ENCODE peak calls at places on chromosome 18, in five cellular contexts. E is HAP-1, S is left ventricle myocardium inferior, J is neural progenitor cell, X is COR-L47. A is an unnamed sample.

GRCh38 chr18:47931707-47932103 is 1.2 kb upstream of the SMAD2 start:
- DNase-seq in X (peak; percentile 77), S (no peak), E (no peak), J (peak; percentile 78), A (peak; percentile 23)

GRCh38 chr18:58596265-58596681 is 32.6 kb downstream of the ALPK2 start:
- DNase-seq in J (no peak), S (peak; percentile 28), E (no peak), X (no peak), A (no peak)

GRCh38 chr18:111292-112014 is 46.9 kb upstream of the USP14 start:
- DNase-seq in J (peak; percentile 82), S (peak; percentile 51), E (peak; percentile 65), X (no peak), A (no peak)

GRCh38 chr18:48990497-48991298 is 39.9 kb upstream of the SMAD7 start:
- DNase-seq in X (no peak), S (no peak), J (no peak), E (no peak), A (no peak)

GRCh38 chr18:5628512-5629255 is 84.9 kb upstream of the EPB41L3 start:
- DNase-seq in J (peak; percentile 71), E (peak; percentile 3), S (peak; percentile 41), X (peak; percentile 29), A (no peak)

GRCh38 chr18:32851936-32852335 is 79.1 kb upstream of the KLHL14 start:
- DNase-seq in J (no peak), E (no peak), X (no peak), S (no peak), A (no peak)

GRCh38 chr18:80169607-80170006 is 60.5 kb downstream of the ADNP2 start:
- DNase-seq in J (no peak), X (no peak), S (no peak), E (no peak), A (no peak)

GRCh38 chr18:25231327-25231691 is 120.7 kb downstream of the ZNF521 start:
- DNase-seq in X (no peak), S (no peak), J (no peak), E (no peak), A (no peak)

GRCh38 chr18:23438608-23439366 is 14.3 kb upstream of the RIOK3 start:
- DNase-seq in X (no peak), E (no peak), J (no peak), S (no peak), A (no peak)

GRCh38 chr18:57438669-57439616 is 3.8 kb downstream of the ONECUT2 start:
- DNase-seq in S (no peak), E (no peak), X (peak; percentile 45), J (peak; percentile 46), A (no peak)

GRCh38 chr18:36499938-36500337 is 202.4 kb downstream of the FHOD3 start:
- DNase-seq in S (no peak), E (no peak), J (no peak), X (no peak), A (no peak)

GRCh38 chr18:73136134-73136533 is 268.3 kb upstream of the NETO1 start:
- DNase-seq in S (no peak), E (no peak), J (peak; percentile 8), X (peak; percentile 17), A (no peak)

GRCh38 chr18:63888473-63889190 is 1.1 kb downstream of the SERPINB2 start:
- DNase-seq in S (no peak), X (no peak), J (no peak), E (no peak), A (no peak)

GRCh38 chr18:61893304-61893970 is 630 bp upstream of the RNF152 start:
- DNase-seq in E (peak; percentile 47), S (peak; percentile 59), J (peak; percentile 81), X (peak; percentile 85), A (no peak)

GRCh38 chr18:13578400-13578799 is 148.0 kb downstream of the FAM210A start:
- DNase-seq in X (no peak), J (no peak), E (no peak), S (no peak), A (no peak)

GRCh38 chr18:77012751-77013550 is 119.6 kb downstream of the MBP start:
- DNase-seq in E (no peak), S (no peak), J (no peak), X (no peak), A (no peak)

GRCh38 chr18:35282353-35282752 is 7.7 kb downstream of the ZSCAN30 start:
- DNase-seq in X (no peak), S (no peak), E (no peak), J (no peak), A (no peak)

GRCh38 chr18:24923138-24923537 is 428.8 kb downstream of the ZNF521 start:
- DNase-seq in J (no peak), X (no peak), S (no peak), E (no peak), A (no peak)

GRCh38 chr18:35039633-35040032 is 1.6 kb upstream of the MAPRE2 start:
- DNase-seq in J (no peak), S (no peak), X (no peak), E (no peak), A (no peak)

GRCh38 chr18:67694787-67695186 is 178.3 kb upstream of the DSEL start:
- DNase-seq in X (no peak), S (no peak), E (no peak), J (no peak), A (no peak)

GRCh38 chr18:63683152-63683551 is 19.6 kb upstream of the SERPINB11 start:
- DNase-seq in J (peak; percentile 58), S (no peak), X (no peak), E (no peak), A (peak; percentile 54)

GRCh38 chr18:23990474-23991410 is 23.8 kb upstream of the TTC39C start:
- DNase-seq in J (no peak), S (no peak), E (no peak), X (no peak), A (no peak)

GRCh38 chr18:39494211-39494896 is 1928.8 kb upstream of the CELF4 start:
- DNase-seq in E (no peak), J (no peak), S (no peak), X (no peak), A (no peak)

GRCh38 chr18:7926526-7926925 is 359.4 kb downstream of the PTPRM start:
- DNase-seq in S (no peak), J (peak; percentile 30), X (peak; percentile 89), E (no peak), A (no peak)

GRCh38 chr18:53028565-53028964 is 688.6 kb downstream of the DCC start:
- DNase-seq in E (no peak), X (no peak), S (no peak), J (no peak), A (no peak)

GRCh38 chr18:72868666-72869661 is 1.2 kb upstream of the NETO1 start:
- DNase-seq in X (peak; percentile 23), S (no peak), E (no peak), J (peak; percentile 42), A (no peak)

GRCh38 chr18:3688682-3689081 is 238.7 kb downstream of the TGIF1 start:
- DNase-seq in X (no peak), E (no peak), J (peak; percentile 39), S (no peak), A (no peak)

GRCh38 chr18:59823611-59824195 is 76.1 kb upstream of the PMAIP1 start:
- DNase-seq in J (peak; percentile 89), X (peak; percentile 75), S (peak; percentile 20), E (peak; percentile 40), A (peak; percentile 65)

GRCh38 chr18:46660955-46661749 is 4.1 kb upstream of the LOXHD1 start:
- DNase-seq in X (peak; percentile 48), E (no peak), S (no peak), J (peak; percentile 67), A (no peak)

GRCh38 chr18:79953921-79954651 is 2.6 kb upstream of the SLC66A2 start:
- DNase-seq in S (no peak), J (no peak), X (no peak), E (no peak), A (no peak)

GRCh38 chr18:2979027-2979570 is 33.8 kb downstream of the LPIN2 start:
- DNase-seq in X (no peak), J (no peak), E (no peak), S (no peak), A (no peak)

GRCh38 chr18:33440384-33441043 is at the start of gene CCDC178:
- DNase-seq in J (peak; percentile 82), S (no peak), E (no peak), X (peak; percentile 59), A (peak; percentile 27)

GRCh38 chr18:48913201-48913600 is 37.6 kb downstream of the SMAD7 start:
- DNase-seq in E (no peak), S (no peak), J (no peak), X (peak; percentile 27), A (no peak)

GRCh38 chr18:27871731-27872130 is 305.2 kb downstream of the CDH2 start:
- DNase-seq in J (no peak), S (no peak), E (peak; percentile 71), X (peak; percentile 57), A (no peak)

GRCh38 chr18:51762373-51762772 is 564.9 kb upstream of the MEX3C start:
- DNase-seq in S (no peak), J (no peak), E (no peak), X (no peak), A (no peak)

GRCh38 chr18:27175914-27176313 is 9.2 kb downstream of the CHST9 start:
- DNase-seq in S (no peak), J (peak; percentile 54), E (no peak), X (no peak), A (no peak)

GRCh38 chr18:46917808-46918600 is 602 bp downstream of the KATNAL2 start:
- DNase-seq in X (peak; percentile 50), S (peak; percentile 30), J (peak; percentile 48), E (peak; percentile 39), A (peak; percentile 50)

GRCh38 chr18:9614401-9615279 is at the start of gene PPP4R1:
- DNase-seq in E (peak; percentile 51), J (peak; percentile 92), X (peak; percentile 55), S (peak; percentile 85), A (peak; percentile 63)

GRCh38 chr18:51867767-51868166 is 472.2 kb upstream of the DCC start:
- DNase-seq in S (no peak), J (peak; percentile 44), E (no peak), X (no peak), A (no peak)

GRCh38 chr18:50716902-50717301 is 102.9 kb downstream of the MRO start:
- DNase-seq in J (no peak), E (no peak), X (no peak), S (no peak), A (no peak)